ENCODE peak calls at places on chromosomes 13 and 19, in five cellular contexts. O, N, M, B and F are unnamed samples.

GRCh38 chr13:31998131-31998530 is 33.4 kb upstream of the FRY start:
- DNase-seq in B (no peak), O (no peak), N (no peak), M (no peak), F (no peak)

GRCh38 chr13:113730831-113731191 is 28.2 kb upstream of the TMEM255B start:
- DNase-seq in O (peak), B (no peak), N (no peak), M (no peak), F (no peak)

GRCh38 chr19:31289976-31290375 is 59.3 kb downstream of the TSHZ3 start:
- DNase-seq in B (no peak), M (no peak), N (no peak), O (no peak), F (no peak)

GRCh38 chr13:80654638-80655249 is 313.8 kb upstream of the SPRY2 start:
- DNase-seq in O (no peak), M (no peak), N (peak), B (no peak), F (no peak)

GRCh38 chr13:64075543-64076271 is 2660.1 kb upstream of the PCDH20 start:
- DNase-seq in B (no peak), M (peak), O (no peak), N (no peak), F (no peak)

GRCh38 chr13:109274188-109274821 is 512.1 kb downstream of the IRS2 start:
- DNase-seq in N (peak), M (no peak), O (no peak), B (no peak), F (no peak)

GRCh38 chr13:113734826-113735125 is 24.2 kb upstream of the TMEM255B start:
- DNase-seq in M (no peak), N (no peak), O (peak), B (no peak), F (no peak)

GRCh38 chr13:20873348-20873747 is 29.2 kb downstream of the XPO4 start:
- DNase-seq in N (no peak), M (peak), O (no peak), B (no peak), F (no peak)

GRCh38 chr13:90365130-90365529 is 982.4 kb upstream of the MIR17HG start:
- DNase-seq in O (no peak), B (no peak), N (no peak), M (no peak), F (no peak)

GRCh38 chr19:29677001-29677781 is 11.9 kb downstream of the PLEKHF1 start:
- DNase-seq in O (no peak), M (no peak), N (no peak), B (no peak), F (no peak)

GRCh38 chr13:28573595-28574373 is 78.9 kb upstream of the FLT1 start:
- DNase-seq in O (no peak), B (no peak), N (no peak), M (no peak), F (no peak)

GRCh38 chr13:29905845-29906244 is 55.4 kb upstream of the UBL3 start:
- DNase-seq in N (no peak), M (no peak), O (peak), B (peak), F (no peak)

GRCh38 chr19:47469719-47470118 is 2.0 kb downstream of the SLC8A2 start:
- DNase-seq in O (no peak), B (no peak), N (no peak), M (no peak), F (no peak)

GRCh38 chr13:97911311-97912138 is 42.0 kb upstream of the IPO5 start:
- DNase-seq in B (no peak), M (peak), N (no peak), O (peak), F (no peak)

GRCh38 chr13:67134322-67135129 is 95.6 kb downstream of the PCDH9 start:
- DNase-seq in B (no peak), O (no peak), N (no peak), M (no peak), F (no peak)

GRCh38 chr19:56837892-56838679 is 2.4 kb downstream of the PEG3 start:
- DNase-seq in O (peak), B (peak), N (peak), M (no peak), F (no peak)

GRCh38 chr13:52395704-52396103 is 10.3 kb downstream of the THSD1 start:
- DNase-seq in O (no peak), M (no peak), N (no peak), B (no peak), F (no peak)

GRCh38 chr13:51556740-51557139 is 27.5 kb upstream of the WDFY2 start:
- DNase-seq in M (no peak), O (no peak), B (no peak), N (no peak), F (no peak)

GRCh38 chr19:51959791-51960190 is 26.8 kb downstream of the ZNF350 start:
- DNase-seq in M (no peak), N (no peak), B (no peak), O (no peak), F (no peak)

GRCh38 chr19:32230441-32230840 is 115.0 kb upstream of the ZNF507 start:
- DNase-seq in B (no peak), O (no peak), N (no peak), M (no peak), F (no peak)

GRCh38 chr13:104357174-104357573 is 1291.0 kb upstream of the SLC10A2 start:
- DNase-seq in B (no peak), O (no peak), N (no peak), M (no peak), F (no peak)

GRCh38 chr19:5026706-5027273 is 57.9 kb downstream of the KDM4B start:
- DNase-seq in N (no peak), O (no peak), M (no peak), B (no peak), F (no peak)

GRCh38 chr13:111905609-111905945 is 161.4 kb upstream of the SOX1 start:
- DNase-seq in N (peak), B (no peak), O (no peak), M (no peak), F (no peak)

GRCh38 chr13:36814465-36814864 is 4.6 kb upstream of the RFXAP start:
- DNase-seq in B (no peak), N (no peak), O (no peak), M (no peak), F (no peak)

GRCh38 chr19:19224852-19225494 is 13.2 kb downstream of the NCAN start:
- DNase-seq in O (peak), B (peak), M (no peak), N (peak), F (peak)

GRCh38 chr19:54105796-54106195 is 3.1 kb downstream of the NDUFA3 start:
- DNase-seq in B (no peak), N (peak), M (no peak), O (no peak), F (no peak)

GRCh38 chr13:86725105-86725504 is 925.9 kb upstream of the SLITRK6 start:
- DNase-seq in O (no peak), N (no peak), M (no peak), B (no peak), F (no peak)

GRCh38 chr13:59480857-59481256 is 682.9 kb downstream of the DIAPH3 start:
- DNase-seq in N (no peak), M (no peak), B (no peak), O (no peak), F (no peak)

GRCh38 chr19:4059493-4059880 is 7.2 kb downstream of the ZBTB7A start:
- DNase-seq in B (no peak), O (peak), N (no peak), M (no peak), F (no peak)

GRCh38 chr19:10604460-10604980 is 17.4 kb upstream of the AP1M2 start:
- DNase-seq in B (no peak), O (peak), N (peak), M (no peak), F (peak)

GRCh38 chr13:79973533-79973963 is 367.4 kb downstream of the SPRY2 start:
- DNase-seq in B (no peak), N (no peak), O (peak), M (no peak), F (no peak)

GRCh38 chr13:27171244-27171829 is at the start of gene USP12:
- DNase-seq in O (no peak), B (peak), M (no peak), N (no peak), F (peak)

GRCh38 chr19:21608571-21608970 is 103.2 kb downstream of the ZNF429 start:
- DNase-seq in O (no peak), N (no peak), M (no peak), B (no peak), F (no peak)

DNA sequence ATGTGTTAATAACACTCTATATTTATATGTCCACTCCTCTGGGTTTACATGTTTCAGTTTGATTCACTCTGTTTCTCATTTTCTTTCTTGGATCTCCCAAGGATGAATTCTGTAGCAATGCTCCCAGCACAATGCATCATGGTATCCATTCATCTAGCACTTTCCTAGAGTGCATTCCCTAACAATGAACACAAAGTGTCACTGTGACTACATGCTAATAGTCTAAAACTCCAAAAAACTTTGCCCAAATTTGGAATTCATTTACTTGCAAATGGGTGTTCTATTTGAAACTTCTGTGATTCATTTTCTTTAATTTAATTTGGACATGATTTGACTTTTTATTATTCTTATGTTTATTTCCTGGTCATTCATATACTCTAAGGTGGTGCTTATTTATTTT is 286.3 kb downstream of the POU4F1 start:
- DNase-seq in N (no peak), M (no peak), O (no peak), B (no peak), F (no peak)
- TF ChIP-seq POLR2A in N (no peak), M (no peak), O (no peak), B (no peak), F (no peak)

GRCh38 chr19:37655689-37656491 is 625 bp upstream of the ZFP30 start:
- DNase-seq in N (peak), M (peak), B (peak), O (peak), F (peak)
- TF ChIP-seq POLR2A in N (no peak), M (peak), B (peak), O (peak), F (peak)

GRCh38 chr19:48598996-48599626 is 7.4 kb upstream of the SPACA4 start:
- DNase-seq in N (no peak), B (no peak), M (no peak), O (no peak), F (no peak)

GRCh38 chr19:48595171-48595570 is 11.4 kb upstream of the SPACA4 start:
- DNase-seq in O (no peak), B (no peak), N (no peak), M (no peak), F (no peak)

GRCh38 chr19:48596237-48596636 is 10.3 kb upstream of the SPACA4 start:
- DNase-seq in N (no peak), M (no peak), B (no peak), O (no peak), F (no peak)

GRCh38 chr19:48595833-48596232 is 10.7 kb upstream of the SPACA4 start:
- DNase-seq in B (no peak), M (no peak), N (no peak), O (no peak), F (no peak)

GRCh38 chr19:48596679-48597465 is 9.7 kb upstream of the SPACA4 start:
- DNase-seq in N (no peak), M (no peak), O (no peak), B (no peak), F (no peak)
- TF ChIP-seq POLR2A in N (no peak), M (no peak), O (no peak), B (no peak), F (no peak)

GRCh38 chr19:1266818-1267440 is 2.2 kb upstream of the CIRBP start:
- DNase-seq in O (peak), M (no peak), N (peak), B (no peak), F (no peak)

GRCh38 chr19:1265611-1266115 is 3.5 kb upstream of the CIRBP start:
- DNase-seq in O (peak), M (no peak), B (no peak), N (peak), F (no peak)

GRCh38 chr19:1263198-1263597 is 5.9 kb upstream of the CIRBP start:
- DNase-seq in B (no peak), M (no peak), N (no peak), O (no peak), F (no peak)

GRCh38 chr19:1266116-1266817 is 2.9 kb upstream of the CIRBP start:
- DNase-seq in M (peak), O (peak), N (peak), B (no peak), F (peak)

GRCh38 chr19:1264801-1265610 is 4.1 kb upstream of the CIRBP start:
- DNase-seq in B (peak), M (peak), O (peak), N (peak), F (no peak)
- TF ChIP-seq POLR2A in B (no peak), M (no peak), O (no peak), N (no peak), F (no peak)

GRCh38 chr13:24271611-24272451 is 37.5 kb upstream of the C1QTNF9 start:
- DNase-seq in N (peak), B (peak), O (peak), M (no peak), F (no peak)
- TF ChIP-seq POLR2A in N (peak), B (no peak), O (peak), M (no peak), F (peak)

GRCh38 chr19:38650911-38651584 is 3.6 kb downstream of the ACTN4 start:
- DNase-seq in B (no peak), N (peak), M (no peak), O (no peak), F (no peak)

GRCh38 chr19:38650180-38650775 is 2.8 kb downstream of the ACTN4 start:
- DNase-seq in B (no peak), N (no peak), M (no peak), O (peak), F (no peak)

GRCh38 chr19:38648789-38649304 is 1.4 kb downstream of the ACTN4 start:
- DNase-seq in O (no peak), M (no peak), B (no peak), N (no peak), F (no peak)

GRCh38 chr19:38647966-38648788 is 728 bp downstream of the ACTN4 start:
- DNase-seq in B (no peak), O (no peak), M (no peak), N (no peak), F (no peak)

GRCh38 chr19:38649305-38650179 is 2.1 kb downstream of the ACTN4 start:
- DNase-seq in N (peak), M (no peak), B (peak), O (peak), F (no peak)
- TF ChIP-seq POLR2A in N (peak), M (no peak), B (peak), O (peak), F (no peak)

GRCh38 chr19:16463991-16464575 is 7.7 kb downstream of the EPS15L1 start:
- DNase-seq in B (no peak), O (no peak), N (no peak), M (no peak), F (no peak)
- TF ChIP-seq POLR2A in B (no peak), O (no peak), N (no peak), M (no peak), F (no peak)

DNA sequence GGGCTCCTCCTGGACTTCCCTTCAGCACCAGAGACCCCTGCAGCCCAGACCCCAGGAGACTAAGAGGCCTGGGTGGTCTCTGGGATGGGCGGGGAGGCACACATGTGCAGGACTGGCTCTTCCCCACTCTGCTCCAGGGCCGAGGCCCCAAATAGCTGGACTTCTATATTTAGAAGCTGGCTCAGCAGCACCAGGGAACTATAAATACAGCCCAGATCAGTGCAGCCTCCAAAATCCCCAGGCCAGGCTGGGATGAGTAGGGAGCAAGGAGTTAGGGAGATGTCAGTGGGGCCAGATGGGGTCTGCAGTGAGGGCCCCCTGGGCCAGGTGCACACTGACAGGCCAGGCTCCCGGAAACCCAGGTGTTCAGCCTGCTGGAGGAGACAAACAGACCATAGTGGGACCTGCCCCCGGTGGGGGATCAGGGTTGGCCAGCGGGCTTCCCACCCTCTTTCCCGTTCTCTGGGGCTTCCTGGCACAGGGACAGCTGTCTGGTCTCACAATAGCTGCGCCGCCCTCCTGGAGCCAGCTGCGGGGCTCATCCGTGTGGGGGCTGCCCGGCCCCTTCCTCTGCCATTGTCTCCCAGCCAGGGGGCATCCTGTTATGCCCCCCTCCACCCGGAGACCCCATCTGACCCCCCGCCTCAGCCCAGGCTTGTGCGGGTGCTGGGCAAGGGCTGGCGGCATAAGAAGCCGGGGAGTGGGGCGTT is 5.5 kb upstream of the ADGRE5 start:
- DNase-seq in O (no peak), M (no peak), N (peak), B (no peak), F (no peak)
- TF ChIP-seq POLR2A in O (no peak), M (no peak), N (no peak), B (no peak), F (no peak)

DNA sequence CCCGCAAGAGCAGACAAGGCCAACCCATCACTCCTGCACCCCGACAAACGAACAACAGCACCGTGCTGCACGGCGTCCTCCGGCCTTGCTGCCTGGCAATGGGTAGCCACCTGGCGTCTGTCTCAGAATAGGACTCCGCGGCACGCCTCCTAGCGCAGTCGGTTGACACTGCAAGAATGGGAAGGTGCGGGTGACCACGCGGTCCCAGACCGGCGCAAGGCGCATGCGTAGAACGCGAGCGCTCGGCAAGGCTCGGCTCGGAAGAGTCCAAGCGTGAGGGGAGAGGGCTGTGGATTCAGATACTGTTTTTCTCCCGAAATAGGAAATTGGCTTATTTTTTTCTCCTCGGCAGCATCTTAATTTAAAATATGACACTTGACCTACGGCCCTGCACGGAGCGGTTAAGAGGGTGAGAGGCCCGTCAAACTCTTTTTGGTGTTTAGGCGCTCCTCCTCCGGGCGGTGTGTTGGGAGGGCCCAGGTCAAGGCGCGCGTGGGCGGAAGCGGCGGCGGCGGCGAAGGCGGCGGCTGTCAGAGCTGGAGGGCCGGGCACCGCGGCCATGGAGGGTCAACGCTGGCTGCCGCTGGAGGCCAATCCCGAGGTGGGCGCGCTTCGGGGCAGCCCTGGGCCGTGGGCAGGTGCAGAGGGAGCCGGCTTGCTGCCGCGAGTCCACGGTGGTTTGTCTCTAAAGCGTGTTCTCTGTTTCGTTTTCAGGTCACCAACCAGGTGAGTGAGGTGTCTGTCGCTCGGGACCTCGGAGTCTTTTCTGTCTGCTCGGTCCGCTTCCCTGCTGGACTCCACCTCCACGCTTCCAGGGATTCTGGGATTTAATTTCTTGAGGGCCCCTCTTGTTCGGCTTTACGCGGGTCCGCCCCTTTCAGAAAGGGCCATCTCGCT is at the start of gene UCHL3:
- DNase-seq in N (peak), O (peak), B (peak), M (peak), F (peak)
- TF ChIP-seq POLR2A in N (peak), O (peak), B (no peak), M (peak), F (peak)

GRCh38 chr19:39539519-39540332 is at the start of gene EID2:
- DNase-seq in M (peak), B (peak), N (peak), O (peak), F (peak)
- TF ChIP-seq POLR2A in M (peak), B (peak), N (peak), O (peak), F (peak)